ENCODE peak calls at places on chromosome 2, in five cellular contexts. One of them, this sample, is unnamed.

GRCh38 chr2:173339807-173340206 is 14.9 kb upstream of the CDCA7 start:
- DNase-seq in EL: no peak
- DNase-seq in T-helper 9 cell: no peak
- DNase-seq in T-cell: no peak
- DNase-seq in activated CD8-positive, alpha-beta T cell treated with anti-CD3 and anti-CD28 coated beads for 36 hours: no peak
- DNase-seq in this sample: no peak

GRCh38 chr2:196535742-196536141 is 103.8 kb upstream of the CCDC150 start:
- DNase-seq in EL: no peak
- DNase-seq in T-helper 9 cell: no peak
- DNase-seq in T-cell: no peak
- DNase-seq in activated CD8-positive, alpha-beta T cell treated with anti-CD3 and anti-CD28 coated beads for 36 hours: no peak
- DNase-seq in this sample: no peak

GRCh38 chr2:102241616-102242260 is 54.9 kb downstream of the IL1RL2 start:
- DNase-seq in EL: peak; percentile 20
- DNase-seq in T-helper 9 cell: no peak
- DNase-seq in T-cell: no peak
- DNase-seq in activated CD8-positive, alpha-beta T cell treated with anti-CD3 and anti-CD28 coated beads for 36 hours: no peak
- DNase-seq in this sample: no peak

GRCh38 chr2:127155901-127156300 is 48.9 kb upstream of the BIN1 start:
- DNase-seq in EL: no peak
- DNase-seq in T-helper 9 cell: no peak
- DNase-seq in T-cell: no peak
- DNase-seq in activated CD8-positive, alpha-beta T cell treated with anti-CD3 and anti-CD28 coated beads for 36 hours: no peak
- DNase-seq in this sample: no peak

GRCh38 chr2:182594286-182594685 is 121.8 kb upstream of the DNAJC10 start:
- DNase-seq in EL: peak; percentile 70
- DNase-seq in T-helper 9 cell: no peak
- DNase-seq in T-cell: no peak
- DNase-seq in activated CD8-positive, alpha-beta T cell treated with anti-CD3 and anti-CD28 coated beads for 36 hours: no peak
- DNase-seq in this sample: no peak

GRCh38 chr2:219560037-219560892 is 11.1 kb downstream of the OBSL1 start:
- DNase-seq in EL: no peak
- DNase-seq in T-helper 9 cell: peak; percentile 30
- DNase-seq in T-cell: no peak
- DNase-seq in activated CD8-positive, alpha-beta T cell treated with anti-CD3 and anti-CD28 coated beads for 36 hours: no peak
- DNase-seq in this sample: no peak

GRCh38 chr2:233473878-233474277 is 92.7 kb downstream of the USP40 start:
- DNase-seq in EL: no peak
- DNase-seq in T-helper 9 cell: no peak
- DNase-seq in T-cell: no peak
- DNase-seq in activated CD8-positive, alpha-beta T cell treated with anti-CD3 and anti-CD28 coated beads for 36 hours: no peak
- DNase-seq in this sample: no peak

GRCh38 chr2:99088017-99088416 is 53.5 kb upstream of the C2orf15 start:
- DNase-seq in EL: no peak
- DNase-seq in T-helper 9 cell: no peak
- DNase-seq in T-cell: no peak
- DNase-seq in activated CD8-positive, alpha-beta T cell treated with anti-CD3 and anti-CD28 coated beads for 36 hours: no peak
- DNase-seq in this sample: no peak

GRCh38 chr2:211085056-211085680 is 528.8 kb downstream of the CPS1 start:
- DNase-seq in EL: peak; percentile 25
- DNase-seq in T-helper 9 cell: no peak
- DNase-seq in T-cell: no peak
- DNase-seq in activated CD8-positive, alpha-beta T cell treated with anti-CD3 and anti-CD28 coated beads for 36 hours: peak; percentile 7
- DNase-seq in this sample: no peak

GRCh38 chr2:100278986-100279385 is 43.3 kb downstream of the LONRF2 start:
- DNase-seq in EL: no peak
- DNase-seq in T-helper 9 cell: no peak
- DNase-seq in T-cell: no peak
- DNase-seq in activated CD8-positive, alpha-beta T cell treated with anti-CD3 and anti-CD28 coated beads for 36 hours: peak; percentile 43
- DNase-seq in this sample: no peak

GRCh38 chr2:73238976-73239375 is 4.9 kb downstream of the CCT7 start:
- DNase-seq in EL: no peak
- DNase-seq in T-helper 9 cell: no peak
- DNase-seq in T-cell: no peak
- DNase-seq in activated CD8-positive, alpha-beta T cell treated with anti-CD3 and anti-CD28 coated beads for 36 hours: no peak
- DNase-seq in this sample: no peak

GRCh38 chr2:36704475-36705150 is 8.1 kb downstream of the VIT start:
- DNase-seq in EL: no peak
- DNase-seq in T-helper 9 cell: no peak
- DNase-seq in T-cell: no peak
- DNase-seq in activated CD8-positive, alpha-beta T cell treated with anti-CD3 and anti-CD28 coated beads for 36 hours: no peak
- DNase-seq in this sample: no peak

GRCh38 chr2:239463541-239464165 is 62.8 kb upstream of the HDAC4 start:
- DNase-seq in EL: no peak
- DNase-seq in T-helper 9 cell: no peak
- DNase-seq in T-cell: no peak
- DNase-seq in activated CD8-positive, alpha-beta T cell treated with anti-CD3 and anti-CD28 coated beads for 36 hours: no peak
- DNase-seq in this sample: no peak

GRCh38 chr2:236939751-236940229 is 145.9 kb upstream of the COPS8 start:
- DNase-seq in EL: no peak
- DNase-seq in T-helper 9 cell: no peak
- DNase-seq in T-cell: no peak
- DNase-seq in activated CD8-positive, alpha-beta T cell treated with anti-CD3 and anti-CD28 coated beads for 36 hours: no peak
- DNase-seq in this sample: no peak

GRCh38 chr2:10948606-10949230 is 37.0 kb downstream of the KCNF1 start:
- DNase-seq in EL: no peak
- DNase-seq in T-helper 9 cell: no peak
- DNase-seq in T-cell: no peak
- DNase-seq in activated CD8-positive, alpha-beta T cell treated with anti-CD3 and anti-CD28 coated beads for 36 hours: no peak
- DNase-seq in this sample: no peak

GRCh38 chr2:64140665-64141064 is 3.6 kb downstream of the PELI1 start:
- DNase-seq in EL: no peak
- DNase-seq in T-helper 9 cell: no peak
- DNase-seq in T-cell: no peak
- DNase-seq in activated CD8-positive, alpha-beta T cell treated with anti-CD3 and anti-CD28 coated beads for 36 hours: no peak
- DNase-seq in this sample: no peak

GRCh38 chr2:15460112-15460620 is 101.0 kb downstream of the NBAS start:
- DNase-seq in EL: no peak
- DNase-seq in T-helper 9 cell: no peak
- DNase-seq in T-cell: no peak
- DNase-seq in activated CD8-positive, alpha-beta T cell treated with anti-CD3 and anti-CD28 coated beads for 36 hours: no peak
- DNase-seq in this sample: no peak

GRCh38 chr2:11123856-11124759 is 31.2 kb upstream of the SLC66A3 start:
- DNase-seq in EL: peak; percentile 45
- DNase-seq in T-helper 9 cell: peak; percentile 57
- DNase-seq in T-cell: no peak
- DNase-seq in activated CD8-positive, alpha-beta T cell treated with anti-CD3 and anti-CD28 coated beads for 36 hours: peak; percentile 83
- DNase-seq in this sample: no peak

GRCh38 chr2:123518387-123518786 is 506.7 kb upstream of the CNTNAP5 start:
- DNase-seq in EL: no peak
- DNase-seq in T-helper 9 cell: no peak
- DNase-seq in T-cell: no peak
- DNase-seq in activated CD8-positive, alpha-beta T cell treated with anti-CD3 and anti-CD28 coated beads for 36 hours: no peak
- DNase-seq in this sample: no peak